ENCODE peak calls at places on chromosomes 4 and X, in ten cellular contexts. One of them, this sample, is unnamed.

GRCh38 chr4:49036528-49036927 is 50.5 kb downstream of the CWH43 start:
- DNase-seq in iris pigment epithelial cell: no peak
- DNase-seq in DMS153: no peak
- DNase-seq in GDM1: no peak
- DNase-seq in ACHN: no peak
- DNase-seq in fibroblast of pulmonary artery: no peak
- DNase-seq in PC-3: no peak
- DNase-seq in stimulated activated naive CD4-positive, alpha-beta T cell: no peak
- DNase-seq in OCI-LY7: no peak
- DNase-seq in skeletal muscle cell: no peak
- DNase-seq in this sample: no peak

GRCh38 chr4:112127736-112128322 is 17.4 kb upstream of the FAM241A start:
- DNase-seq in stimulated activated naive CD4-positive, alpha-beta T cell: no peak
- DNase-seq in GDM1: no peak
- DNase-seq in fibroblast of pulmonary artery: no peak
- DNase-seq in PC-3: peak; percentile 59
- DNase-seq in skeletal muscle cell: no peak
- DNase-seq in iris pigment epithelial cell: peak; percentile 73
- DNase-seq in ACHN: no peak
- DNase-seq in OCI-LY7: no peak
- DNase-seq in DMS153: no peak
- DNase-seq in this sample: no peak

GRCh38 chr4:174023641-174024040 is 259.8 kb downstream of the FBXO8 start:
- DNase-seq in fibroblast of pulmonary artery: peak; percentile 34
- DNase-seq in OCI-LY7: no peak
- DNase-seq in ACHN: no peak
- DNase-seq in iris pigment epithelial cell: peak; percentile 16
- DNase-seq in skeletal muscle cell: no peak
- DNase-seq in DMS153: no peak
- DNase-seq in GDM1: no peak
- DNase-seq in stimulated activated naive CD4-positive, alpha-beta T cell: no peak
- DNase-seq in PC-3: peak; percentile 20
- DNase-seq in this sample: no peak

GRCh38 chr4:23881674-23882337 is 8.0 kb downstream of the PPARGC1A start:
- DNase-seq in stimulated activated naive CD4-positive, alpha-beta T cell: no peak
- DNase-seq in iris pigment epithelial cell: no peak
- DNase-seq in GDM1: no peak
- DNase-seq in skeletal muscle cell: no peak
- DNase-seq in OCI-LY7: no peak
- DNase-seq in fibroblast of pulmonary artery: no peak
- DNase-seq in ACHN: peak; percentile 4
- DNase-seq in DMS153: no peak
- DNase-seq in PC-3: no peak
- DNase-seq in this sample: no peak

GRCh38 chr4:148330161-148330560 is 112.1 kb downstream of the NR3C2 start:
- DNase-seq in DMS153: no peak
- DNase-seq in PC-3: no peak
- DNase-seq in skeletal muscle cell: no peak
- DNase-seq in GDM1: no peak
- DNase-seq in iris pigment epithelial cell: no peak
- DNase-seq in ACHN: no peak
- DNase-seq in stimulated activated naive CD4-positive, alpha-beta T cell: no peak
- DNase-seq in OCI-LY7: no peak
- DNase-seq in fibroblast of pulmonary artery: no peak
- DNase-seq in this sample: no peak

GRCh38 chr4:25810016-25810415 is 52.8 kb downstream of the SEL1L3 start:
- DNase-seq in GDM1: no peak
- DNase-seq in OCI-LY7: no peak
- DNase-seq in ACHN: no peak
- DNase-seq in PC-3: no peak
- DNase-seq in DMS153: no peak
- DNase-seq in skeletal muscle cell: no peak
- DNase-seq in stimulated activated naive CD4-positive, alpha-beta T cell: no peak
- DNase-seq in iris pigment epithelial cell: no peak
- DNase-seq in fibroblast of pulmonary artery: no peak
- DNase-seq in this sample: no peak

GRCh38 chr4:91936301-91936700 is 367.5 kb upstream of the GRID2 start:
- DNase-seq in iris pigment epithelial cell: peak; percentile 17
- DNase-seq in OCI-LY7: no peak
- DNase-seq in DMS153: peak; percentile 69
- DNase-seq in stimulated activated naive CD4-positive, alpha-beta T cell: no peak
- DNase-seq in fibroblast of pulmonary artery: peak; percentile 80
- DNase-seq in PC-3: no peak
- DNase-seq in GDM1: no peak
- DNase-seq in ACHN: no peak
- DNase-seq in skeletal muscle cell: peak; percentile 49
- DNase-seq in this sample: no peak

GRCh38 chr4:113445286-113445685 is 316.3 kb downstream of the CAMK2D start:
- DNase-seq in ACHN: no peak
- DNase-seq in stimulated activated naive CD4-positive, alpha-beta T cell: no peak
- DNase-seq in PC-3: peak; percentile 82
- DNase-seq in DMS153: no peak
- DNase-seq in GDM1: no peak
- DNase-seq in fibroblast of pulmonary artery: peak; percentile 99
- DNase-seq in iris pigment epithelial cell: peak; percentile 98
- DNase-seq in OCI-LY7: no peak
- DNase-seq in skeletal muscle cell: peak; percentile 98
- DNase-seq in this sample: no peak

GRCh38 chr4:52106142-52106541 is 55.0 kb downstream of the SPATA18 start:
- DNase-seq in skeletal muscle cell: no peak
- DNase-seq in fibroblast of pulmonary artery: no peak
- DNase-seq in DMS153: no peak
- DNase-seq in iris pigment epithelial cell: no peak
- DNase-seq in GDM1: no peak
- DNase-seq in stimulated activated naive CD4-positive, alpha-beta T cell: no peak
- DNase-seq in PC-3: no peak
- DNase-seq in OCI-LY7: no peak
- DNase-seq in ACHN: no peak
- DNase-seq in this sample: no peak

GRCh38 chrX:46575991-46576392 is 2.4 kb downstream of the CHST7 start:
- DNase-seq in iris pigment epithelial cell: peak; percentile 57
- DNase-seq in skeletal muscle cell: no peak
- DNase-seq in OCI-LY7: peak; percentile 14
- DNase-seq in DMS153: no peak
- DNase-seq in ACHN: no peak
- DNase-seq in GDM1: no peak
- DNase-seq in PC-3: peak; percentile 32
- DNase-seq in stimulated activated naive CD4-positive, alpha-beta T cell: no peak
- DNase-seq in fibroblast of pulmonary artery: peak; percentile 72
- DNase-seq in this sample: no peak

GRCh38 chr4:129254526-129254925 is 158.6 kb downstream of the C4orf33 start:
- DNase-seq in OCI-LY7: no peak
- DNase-seq in iris pigment epithelial cell: peak; percentile 58
- DNase-seq in stimulated activated naive CD4-positive, alpha-beta T cell: no peak
- DNase-seq in ACHN: no peak
- DNase-seq in GDM1: no peak
- DNase-seq in PC-3: no peak
- DNase-seq in skeletal muscle cell: no peak
- DNase-seq in fibroblast of pulmonary artery: no peak
- DNase-seq in DMS153: no peak
- DNase-seq in this sample: no peak

GRCh38 chr4:16627999-16628398 is 270.4 kb downstream of the LDB2 start:
- DNase-seq in OCI-LY7: no peak
- DNase-seq in fibroblast of pulmonary artery: peak; percentile 96
- DNase-seq in PC-3: peak; percentile 90
- DNase-seq in GDM1: no peak
- DNase-seq in stimulated activated naive CD4-positive, alpha-beta T cell: no peak
- DNase-seq in iris pigment epithelial cell: peak; percentile 92
- DNase-seq in ACHN: no peak
- DNase-seq in DMS153: no peak
- DNase-seq in skeletal muscle cell: peak; percentile 83
- DNase-seq in this sample: no peak

GRCh38 chrX:13101439-13102139 is 57.2 kb upstream of the FAM9C start:
- DNase-seq in iris pigment epithelial cell: peak; percentile 94
- DNase-seq in GDM1: no peak
- DNase-seq in DMS153: no peak
- DNase-seq in ACHN: peak; percentile 10
- DNase-seq in OCI-LY7: no peak
- DNase-seq in fibroblast of pulmonary artery: peak; percentile 90
- DNase-seq in PC-3: peak; percentile 91
- DNase-seq in skeletal muscle cell: peak; percentile 79
- DNase-seq in stimulated activated naive CD4-positive, alpha-beta T cell: no peak
- DNase-seq in this sample: peak; percentile 81

GRCh38 chr4:114905017-114905416 is 208.4 kb downstream of the NDST4 start:
- DNase-seq in iris pigment epithelial cell: no peak
- DNase-seq in fibroblast of pulmonary artery: no peak
- DNase-seq in OCI-LY7: no peak
- DNase-seq in ACHN: no peak
- DNase-seq in GDM1: no peak
- DNase-seq in DMS153: no peak
- DNase-seq in stimulated activated naive CD4-positive, alpha-beta T cell: no peak
- DNase-seq in skeletal muscle cell: no peak
- DNase-seq in PC-3: no peak
- DNase-seq in this sample: no peak

GRCh38 chrX:40484408-40485091 is 96.2 kb upstream of the ATP6AP2 start:
- DNase-seq in fibroblast of pulmonary artery: no peak
- DNase-seq in DMS153: no peak
- DNase-seq in iris pigment epithelial cell: no peak
- DNase-seq in GDM1: no peak
- DNase-seq in stimulated activated naive CD4-positive, alpha-beta T cell: no peak
- DNase-seq in skeletal muscle cell: no peak
- DNase-seq in PC-3: no peak
- DNase-seq in ACHN: no peak
- DNase-seq in OCI-LY7: no peak
- DNase-seq in this sample: no peak

GRCh38 chr4:143362392-143363046 is 25.8 kb downstream of the GAB1 start:
- DNase-seq in iris pigment epithelial cell: no peak
- DNase-seq in fibroblast of pulmonary artery: no peak
- DNase-seq in OCI-LY7: no peak
- DNase-seq in stimulated activated naive CD4-positive, alpha-beta T cell: no peak
- DNase-seq in ACHN: no peak
- DNase-seq in GDM1: no peak
- DNase-seq in PC-3: no peak
- DNase-seq in skeletal muscle cell: no peak
- DNase-seq in DMS153: no peak
- DNase-seq in this sample: no peak

GRCh38 chr4:184268574-184269160 is 51.0 kb upstream of the ENPP6 start:
- DNase-seq in stimulated activated naive CD4-positive, alpha-beta T cell: peak; percentile 14
- DNase-seq in iris pigment epithelial cell: no peak
- DNase-seq in DMS153: no peak
- DNase-seq in fibroblast of pulmonary artery: peak; percentile 34
- DNase-seq in PC-3: no peak
- DNase-seq in skeletal muscle cell: no peak
- DNase-seq in ACHN: peak; percentile 6
- DNase-seq in GDM1: no peak
- DNase-seq in OCI-LY7: peak; percentile 44
- DNase-seq in this sample: no peak

GRCh38 chr4:6319530-6320150 is 50.0 kb downstream of the WFS1 start:
- DNase-seq in GDM1: no peak
- DNase-seq in stimulated activated naive CD4-positive, alpha-beta T cell: no peak
- DNase-seq in skeletal muscle cell: no peak
- DNase-seq in ACHN: no peak
- DNase-seq in iris pigment epithelial cell: no peak
- DNase-seq in fibroblast of pulmonary artery: no peak
- DNase-seq in DMS153: no peak
- DNase-seq in PC-3: peak; percentile 49
- DNase-seq in OCI-LY7: no peak
- DNase-seq in this sample: no peak

GRCh38 chr4:125187621-125188176 is 127.1 kb upstream of the FAT4 start:
- DNase-seq in fibroblast of pulmonary artery: no peak
- DNase-seq in skeletal muscle cell: peak; percentile 38
- DNase-seq in iris pigment epithelial cell: no peak
- DNase-seq in DMS153: no peak
- DNase-seq in OCI-LY7: no peak
- DNase-seq in ACHN: no peak
- DNase-seq in stimulated activated naive CD4-positive, alpha-beta T cell: no peak
- DNase-seq in PC-3: peak; percentile 80
- DNase-seq in GDM1: no peak
- DNase-seq in this sample: no peak

GRCh38 chr4:187814737-187815465 is 180.7 kb upstream of the ZFP42 start:
- DNase-seq in ACHN: no peak
- DNase-seq in skeletal muscle cell: no peak
- DNase-seq in DMS153: peak; percentile 43
- DNase-seq in fibroblast of pulmonary artery: peak; percentile 8
- DNase-seq in GDM1: no peak
- DNase-seq in PC-3: no peak
- DNase-seq in stimulated activated naive CD4-positive, alpha-beta T cell: no peak
- DNase-seq in OCI-LY7: no peak
- DNase-seq in iris pigment epithelial cell: peak; percentile 22
- DNase-seq in this sample: no peak

This sample was measured in LoVo.